ENCODE peak calls at places on chromosomes 1 and 21, in nine cellular contexts. P is foreskin fibroblast, R is mammary epithelial cell, A is AG04450, S is breast epithelium, N is OCI-LY7, T is fibroblast of lung, O is tibial artery, G is PC-9. V is an unnamed sample.

GRCh38 chr1:163166886-163167555 is 35.7 kb downstream of the RGS5 start:
- DNase-seq in P (no peak), S (no peak), R (no peak), T (no peak), N (no peak), O (no peak), G (no peak), A (no peak), V (no peak)

GRCh38 chr1:212162635-212163034 is 122.6 kb upstream of the PPP2R5A start:
- DNase-seq in S (no peak), P (peak), G (no peak), O (no peak), N (no peak), T (peak), A (peak), R (peak), V (peak)

GRCh38 chr1:21852282-21853129 is 40.4 kb downstream of the LDLRAD2 start:
- DNase-seq in O (no peak), N (peak), S (no peak), G (no peak), R (no peak), A (no peak), T (no peak), P (no peak), V (no peak)

GRCh38 chr1:30863955-30864604 is 44.5 kb downstream of the SDC3 start:
- DNase-seq in A (no peak), S (no peak), T (no peak), N (no peak), P (no peak), O (no peak), G (no peak), R (no peak), V (no peak)

GRCh38 chr1:3827813-3828307 is 29.2 kb downstream of the CEP104 start:
- DNase-seq in G (no peak), S (no peak), T (peak), P (no peak), R (no peak), A (no peak), N (no peak), O (peak), V (no peak)

GRCh38 chr1:66564250-66564649 is 30.3 kb downstream of the SGIP1 start:
- DNase-seq in R (peak), P (peak), O (no peak), G (peak), S (no peak), T (peak), N (no peak), A (peak), V (peak)

GRCh38 chr1:31567956-31568570 is 8.3 kb upstream of the TINAGL1 start:
- DNase-seq in R (no peak), P (no peak), G (no peak), T (no peak), N (no peak), A (no peak), S (peak), O (peak), V (no peak)

GRCh38 chr1:236773919-236774318 is 21.2 kb upstream of the MTR start:
- DNase-seq in G (no peak), T (no peak), P (no peak), A (no peak), R (no peak), O (no peak), N (no peak), S (no peak), V (no peak)

GRCh38 chr1:64756770-64757169 is 11.9 kb downstream of the RAVER2 start:
- DNase-seq in O (no peak), S (no peak), T (no peak), G (no peak), A (no peak), P (no peak), N (no peak), R (no peak), V (no peak)

GRCh38 chr1:40392206-40392605 is 18.7 kb downstream of the SMAP2 start:
- DNase-seq in N (no peak), S (no peak), G (no peak), R (no peak), T (peak), A (no peak), O (no peak), P (peak), V (peak)

GRCh38 chr1:189616893-189617292 is 860.8 kb downstream of the BRINP3 start:
- DNase-seq in G (peak), P (peak), R (peak), T (peak), O (no peak), N (no peak), S (no peak), A (no peak), V (peak)

GRCh38 chr21:14956826-14957225 is 108.0 kb downstream of the NRIP1 start:
- DNase-seq in P (peak), T (no peak), N (no peak), A (peak), G (peak), O (no peak), R (no peak), S (no peak), V (peak)

GRCh38 chr1:161730050-161730564 is 8.8 kb downstream of the FCRLB start:
- DNase-seq in N (no peak), A (no peak), S (no peak), G (no peak), T (no peak), P (peak), O (no peak), R (peak), V (peak)

GRCh38 chr1:36571106-36571505 is 88.4 kb upstream of the CSF3R start:
- DNase-seq in P (no peak), S (no peak), O (no peak), G (no peak), A (no peak), N (no peak), R (no peak), T (no peak), V (no peak)

GRCh38 chr1:6603851-6604558 is 1.3 kb upstream of the KLHL21 start:
- DNase-seq in R (peak), P (peak), S (peak), T (peak), A (no peak), O (peak), N (no peak), G (peak), V (peak)

GRCh38 chr1:152876827-152877226 is 1.3 kb upstream of the SMCP start:
- DNase-seq in S (no peak), P (no peak), A (no peak), T (no peak), G (no peak), R (no peak), O (no peak), N (no peak), V (no peak)

GRCh38 chr1:56223962-56224361 is 355.4 kb downstream of the PLPP3 start:
- DNase-seq in A (no peak), O (no peak), T (no peak), G (no peak), R (no peak), N (no peak), P (no peak), S (no peak), V (no peak)

GRCh38 chr1:208781391-208782035 is 537.3 kb upstream of the PLXNA2 start:
- DNase-seq in T (no peak), O (no peak), N (no peak), G (no peak), A (no peak), P (no peak), S (no peak), R (no peak), V (no peak)

GRCh38 chr1:196875935-196876334 is 11.9 kb upstream of the CFHR4 start:
- DNase-seq in A (no peak), N (no peak), O (no peak), P (no peak), R (no peak), T (no peak), S (no peak), G (no peak), V (no peak)

GRCh38 chr21:45112371-45112770 is 38.0 kb downstream of the ADARB1 start:
- DNase-seq in N (no peak), P (no peak), A (no peak), T (no peak), R (no peak), O (no peak), S (no peak), G (no peak), V (no peak)

GRCh38 chr1:32886012-32886827 is at the start of gene HPCA:
- DNase-seq in G (peak), R (peak), S (no peak), O (no peak), N (no peak), T (peak), P (peak), A (no peak), V (peak)

GRCh38 chr1:25871086-25871703 is 4.3 kb downstream of the PAQR7 start:
- DNase-seq in S (no peak), G (no peak), A (no peak), O (no peak), P (no peak), T (no peak), R (peak), N (no peak), V (no peak)

GRCh38 chr1:33057095-33057494 is 20.4 kb upstream of the AK2 start:
- DNase-seq in N (no peak), O (no peak), P (no peak), G (no peak), A (no peak), T (no peak), R (no peak), S (no peak), V (no peak)

GRCh38 chr1:56578963-56579875 is at the start of gene PLPP3:
- DNase-seq in R (peak), N (peak), P (peak), T (peak), A (peak), O (peak), G (peak), S (peak), V (peak)

GRCh38 chr1:90133133-90133532 is 138.2 kb downstream of the ZNF326 start:
- DNase-seq in R (peak), G (no peak), T (peak), P (no peak), N (peak), A (no peak), S (peak), O (no peak), V (peak)

GRCh38 chr21:23160914-23161313 is 2162.7 kb downstream of the NCAM2 start:
- DNase-seq in O (no peak), G (no peak), T (no peak), P (no peak), R (no peak), A (no peak), S (no peak), N (no peak), V (no peak)

GRCh38 chr1:145782166-145783099 is 41.5 kb downstream of the RNF115 start:
- DNase-seq in N (no peak), P (peak), T (peak), O (no peak), A (peak), S (no peak), R (peak), G (peak), V (peak)

GRCh38 chr1:61301824-61302652 is 219.7 kb downstream of the NFIA start:
- DNase-seq in R (peak), T (peak), G (no peak), P (peak), A (peak), O (no peak), S (no peak), N (no peak), V (peak)

GRCh38 chr1:22545126-22545525 is 18.2 kb upstream of the EPHA8 start:
- DNase-seq in T (no peak), A (no peak), G (no peak), P (no peak), N (no peak), S (no peak), R (no peak), O (no peak), V (no peak)

GRCh38 chr1:41823453-41823852 is 95.3 kb downstream of the HIVEP3 start:
- DNase-seq in G (peak), N (no peak), A (no peak), P (no peak), S (no peak), O (no peak), T (no peak), R (no peak), V (no peak)

GRCh38 chr1:160975026-160975425 is 20.4 kb upstream of the ITLN2 start:
- DNase-seq in R (no peak), A (no peak), O (no peak), G (no peak), P (no peak), T (no peak), S (no peak), N (no peak), V (no peak)

GRCh38 chr1:246978785-246979184 is 29.1 kb downstream of the ZNF695 start:
- DNase-seq in T (no peak), A (no peak), P (no peak), S (no peak), O (no peak), N (no peak), R (no peak), G (no peak), V (no peak)

GRCh38 chr1:229190057-229190590 is 80.8 kb upstream of the RAB4A start:
- DNase-seq in P (no peak), T (no peak), A (no peak), G (no peak), S (no peak), R (no peak), O (no peak), N (no peak), V (no peak)

GRCh38 chr1:99645699-99646531 is at the start of gene PALMD:
- DNase-seq in P (no peak), S (peak), R (peak), O (no peak), N (no peak), A (no peak), G (peak), T (no peak), V (peak)

GRCh38 chr1:223030871-223031270 is 112.2 kb downstream of the TLR5 start:
- DNase-seq in T (no peak), N (no peak), P (no peak), R (no peak), A (no peak), S (no peak), G (no peak), O (no peak), V (no peak)

GRCh38 chr1:81242103-81242502 is 558.6 kb upstream of the ADGRL2 start:
- DNase-seq in P (no peak), N (no peak), S (no peak), R (no peak), G (no peak), O (no peak), T (no peak), A (no peak), V (no peak)

GRCh38 chr1:150259217-150259616 is 1.6 kb downstream of the CA14 start:
- DNase-seq in P (no peak), T (no peak), A (no peak), G (no peak), S (no peak), N (no peak), R (no peak), O (no peak), V (no peak)

GRCh38 chr1:17355898-17356297 is 16.1 kb upstream of the PADI6 start:
- DNase-seq in S (no peak), A (no peak), T (no peak), G (no peak), P (no peak), O (no peak), R (no peak), N (peak), V (no peak)

GRCh38 chr1:154696460-154696859 is 88.5 kb upstream of the ADAR start:
- DNase-seq in N (no peak), R (no peak), G (no peak), O (no peak), A (no peak), T (no peak), S (peak), P (no peak), V (no peak)
- H3K4me3 ChIP-seq in N (no peak), R (no peak), G (no peak), O (no peak), A (no peak), T (no peak), S (no peak), P (no peak), V (no peak)

DNA sequence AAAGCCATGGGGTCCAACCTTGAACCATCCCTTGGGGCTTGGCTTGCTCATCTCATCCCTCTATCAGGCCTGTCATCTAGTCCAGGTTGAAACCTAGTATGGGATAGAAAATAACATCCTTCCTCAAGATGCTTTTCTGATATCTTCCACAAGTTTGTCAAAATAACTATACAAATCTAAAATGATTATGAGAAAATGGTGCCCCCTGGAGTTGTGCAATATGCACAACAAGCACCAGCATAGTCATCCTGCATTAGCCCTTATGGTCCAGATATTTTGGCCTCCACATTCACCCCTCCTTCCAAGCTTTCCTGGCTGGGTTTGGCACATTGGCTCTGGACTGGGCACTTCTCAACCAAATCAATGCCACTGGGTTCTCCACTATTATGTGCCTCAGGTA is 101.2 kb downstream of the TBX19 start:
- DNase-seq in N (no peak), S (no peak), T (no peak), A (no peak), G (no peak), P (no peak), O (no peak), R (no peak), V (no peak)
- TF ChIP-seq CTCF in N (no peak), S (no peak), T (peak), A (no peak), G (no peak), P (no peak), O (no peak), R (no peak), V (no peak)

GRCh38 chr1:201506573-201507567 is at the start of gene CSRP1:
- DNase-seq in O (peak), R (peak), N (peak), S (peak), P (peak), T (peak), A (no peak), G (peak), V (peak)

GRCh38 chr1:201504179-201504631 is 2.7 kb downstream of the CSRP1 start:
- DNase-seq in O (no peak), R (no peak), A (no peak), G (no peak), P (no peak), T (peak), N (no peak), S (no peak), V (peak)

GRCh38 chr1:201506092-201506491 is 831 bp downstream of the CSRP1 start:
- DNase-seq in N (no peak), T (no peak), P (no peak), A (no peak), S (no peak), R (no peak), G (no peak), O (no peak), V (no peak)

GRCh38 chr1:201504799-201505504 is 2.0 kb downstream of the CSRP1 start:
- DNase-seq in P (no peak), T (no peak), O (no peak), A (no peak), N (peak), G (no peak), R (no peak), S (no peak), V (no peak)

DNA sequence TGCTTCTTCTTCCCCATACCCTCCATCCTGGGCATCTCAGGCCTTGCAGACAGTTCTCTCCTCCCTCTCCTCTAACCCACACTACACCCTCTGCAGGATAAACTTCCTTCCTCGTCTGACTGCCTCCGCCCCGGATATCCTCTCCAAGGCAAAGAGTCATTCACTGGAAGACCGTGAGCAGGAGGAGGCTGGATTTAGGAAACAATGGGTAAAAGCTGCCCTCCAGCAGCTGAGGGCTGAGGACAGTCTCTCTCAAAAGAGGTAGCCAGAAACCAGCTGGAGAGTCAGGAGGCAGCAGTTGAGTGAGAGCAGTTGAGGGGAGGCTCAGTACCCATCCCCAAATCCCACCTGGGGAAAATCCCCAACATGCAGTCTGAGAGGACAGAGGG is 1.4 kb downstream of the CSRP1 start:
- DNase-seq in T (peak), P (peak), N (no peak), G (peak), S (no peak), O (no peak), R (peak), A (no peak), V (peak)
- H3K4me3 ChIP-seq in T (peak), P (peak), N (peak), G (no peak), S (peak), O (peak), R (peak), A (peak), V (peak)

GRCh38 chr1:54874079-54874830 is 12.7 kb downstream of the DHCR24 start:
- DNase-seq in P (no peak), G (no peak), A (no peak), R (peak), O (no peak), N (no peak), T (no peak), S (no peak), V (no peak)

GRCh38 chr1:54871275-54872040 is 15.5 kb downstream of the DHCR24 start:
- DNase-seq in A (no peak), O (peak), R (no peak), P (no peak), G (no peak), T (no peak), S (no peak), N (no peak), V (no peak)

GRCh38 chr1:54870869-54871268 is 16.1 kb downstream of the DHCR24 start:
- DNase-seq in S (no peak), G (no peak), A (no peak), O (no peak), N (no peak), P (no peak), R (no peak), T (no peak), V (no peak)

GRCh38 chr1:54869173-54869851 is 17.7 kb downstream of the DHCR24 start:
- DNase-seq in S (peak), T (no peak), R (no peak), G (no peak), A (no peak), N (no peak), P (no peak), O (peak), V (no peak)

DNA sequence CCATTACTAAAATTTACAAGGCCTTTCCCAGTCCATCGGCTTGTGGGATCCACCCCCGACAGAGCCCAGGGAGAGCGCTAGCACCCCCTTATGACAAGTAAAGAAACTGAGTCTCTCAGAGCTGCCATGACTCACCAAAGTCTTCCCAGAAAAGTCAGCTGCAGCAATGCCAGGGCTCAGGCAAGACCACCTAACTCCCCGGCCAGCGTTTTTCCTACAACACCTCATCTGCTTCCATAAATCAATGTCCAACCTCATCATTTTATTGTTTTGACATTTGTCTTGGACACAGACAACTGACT is 15.0 kb downstream of the DHCR24 start:
- DNase-seq in N (no peak), R (no peak), P (no peak), T (no peak), S (no peak), G (no peak), A (no peak), O (no peak), V (no peak)
- TF ChIP-seq CTCF in N (no peak), R (no peak), P (no peak), T (peak), S (no peak), G (peak), A (no peak), O (no peak), V (no peak)

DNA sequence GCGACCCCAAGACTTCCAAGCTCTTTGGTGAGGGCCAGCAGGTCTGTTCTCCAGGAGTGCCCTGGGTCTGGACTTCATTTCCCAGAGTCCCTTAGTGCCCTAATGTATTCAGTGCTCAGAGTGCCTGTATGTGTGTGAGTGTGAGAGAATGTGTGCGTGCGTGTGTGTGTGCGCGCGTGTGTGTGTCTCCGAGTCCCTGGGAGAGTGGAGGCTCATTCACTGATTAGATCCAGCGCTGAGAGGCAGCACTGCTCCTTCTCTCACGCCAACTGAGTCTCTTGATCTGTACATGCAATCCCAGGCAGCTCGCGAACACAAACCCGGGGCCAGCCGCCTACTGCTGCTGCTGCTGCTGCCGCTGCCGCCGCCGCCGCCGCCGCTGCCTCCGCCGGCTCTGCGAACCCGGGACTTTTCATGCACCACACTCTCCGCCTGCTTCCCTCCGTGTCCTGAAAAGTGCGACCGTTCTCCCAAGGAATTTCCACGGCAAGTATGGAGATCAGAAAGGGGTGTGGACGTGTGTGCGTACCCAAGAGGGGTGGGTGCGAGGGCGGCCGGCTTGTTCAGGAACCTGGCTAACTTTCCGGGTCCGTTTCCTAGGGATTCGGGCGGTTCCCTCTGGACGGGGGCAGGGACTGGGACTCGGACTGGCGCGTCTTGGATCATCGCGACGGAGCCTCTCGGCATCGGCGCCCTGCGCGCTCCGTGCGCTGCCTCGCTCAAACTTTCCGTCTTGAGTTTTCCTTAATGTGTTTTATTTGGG is at the start of gene RNF220:
- DNase-seq in S (no peak), P (peak), A (peak), N (no peak), R (peak), O (peak), G (peak), T (peak), V (peak)
- H3K4me3 ChIP-seq in S (peak), P (peak), A (peak), N (no peak), R (peak), O (peak), G (peak), T (peak), V (peak)